ENCODE peak calls at places on chromosome 11, in seven cellular contexts. One of them, this sample, is unnamed.

GRCh38 chr11:70233511-70233919 is 30.4 kb downstream of the FADD start:
- DNase-seq in SK-N-SH: no peak
- DNase-seq in H1: no peak
- DNase-seq in GM12878: no peak
- DNase-seq in HCT116: peak; percentile 98
- DNase-seq in K562: peak; percentile 60
- DNase-seq in HepG2: peak; percentile 58
- DNase-seq in this sample: peak; percentile 97

GRCh38 chr11:48064306-48064705 is 83.9 kb downstream of the PTPRJ start:
- DNase-seq in K562: no peak
- DNase-seq in H1: no peak
- DNase-seq in GM12878: no peak
- DNase-seq in HepG2: no peak
- DNase-seq in SK-N-SH: no peak
- DNase-seq in HCT116: no peak
- DNase-seq in this sample: no peak

GRCh38 chr11:73070653-73071052 is 71.5 kb downstream of the FCHSD2 start:
- DNase-seq in GM12878: no peak
- DNase-seq in HCT116: no peak
- DNase-seq in SK-N-SH: no peak
- DNase-seq in H1: no peak
- DNase-seq in K562: no peak
- DNase-seq in HepG2: no peak
- DNase-seq in this sample: no peak

GRCh38 chr11:61042961-61043540 is 59.2 kb upstream of the CD5 start:
- DNase-seq in H1: no peak
- DNase-seq in HepG2: no peak
- DNase-seq in K562: no peak
- DNase-seq in HCT116: no peak
- DNase-seq in GM12878: peak; percentile 61
- DNase-seq in SK-N-SH: no peak
- DNase-seq in this sample: no peak

GRCh38 chr11:20159680-20160381 is 444 bp downstream of the DBX1 start:
- DNase-seq in SK-N-SH: peak; percentile 46
- DNase-seq in K562: no peak
- DNase-seq in H1: no peak
- DNase-seq in HCT116: no peak
- DNase-seq in GM12878: no peak
- DNase-seq in HepG2: no peak
- DNase-seq in this sample: no peak

GRCh38 chr11:2612884-2613571 is 86.8 kb downstream of the KCNQ1OT1 start:
- DNase-seq in H1: no peak
- DNase-seq in K562: no peak
- DNase-seq in GM12878: no peak
- DNase-seq in HepG2: peak; percentile 45
- DNase-seq in HCT116: no peak
- DNase-seq in SK-N-SH: no peak
- DNase-seq in this sample: no peak

GRCh38 chr11:85742873-85743275 is 56.9 kb upstream of the CCDC89 start:
- DNase-seq in SK-N-SH: no peak
- DNase-seq in GM12878: no peak
- DNase-seq in H1: no peak
- DNase-seq in K562: no peak
- DNase-seq in HCT116: no peak
- DNase-seq in HepG2: no peak
- DNase-seq in this sample: no peak

GRCh38 chr11:66335531-66336233 is 552 bp downstream of the RIN1 start:
- DNase-seq in HepG2: no peak
- DNase-seq in H1: no peak
- DNase-seq in GM12878: no peak
- DNase-seq in HCT116: no peak
- DNase-seq in K562: no peak
- DNase-seq in SK-N-SH: peak; percentile 81
- DNase-seq in this sample: no peak

GRCh38 chr11:85423331-85423730 is 203.8 kb downstream of the DLG2 start:
- DNase-seq in HepG2: no peak
- DNase-seq in H1: no peak
- DNase-seq in HCT116: no peak
- DNase-seq in K562: no peak
- DNase-seq in SK-N-SH: no peak
- DNase-seq in GM12878: no peak
- DNase-seq in this sample: no peak

GRCh38 chr11:76131585-76131984 is 74.7 kb downstream of the WNT11 start:
- DNase-seq in HCT116: no peak
- DNase-seq in HepG2: no peak
- DNase-seq in SK-N-SH: no peak
- DNase-seq in GM12878: no peak
- DNase-seq in K562: no peak
- DNase-seq in H1: no peak
- DNase-seq in this sample: no peak

GRCh38 chr11:70021586-70021985 is 56.5 kb upstream of the ANO1 start:
- DNase-seq in HepG2: no peak
- DNase-seq in GM12878: no peak
- DNase-seq in H1: no peak
- DNase-seq in SK-N-SH: no peak
- DNase-seq in HCT116: no peak
- DNase-seq in K562: no peak
- DNase-seq in this sample: no peak

GRCh38 chr11:87198266-87198881 is 160.6 kb downstream of the TMEM135 start:
- DNase-seq in HepG2: no peak
- DNase-seq in H1: no peak
- DNase-seq in K562: no peak
- DNase-seq in GM12878: no peak
- DNase-seq in SK-N-SH: no peak
- DNase-seq in HCT116: no peak
- DNase-seq in this sample: no peak

GRCh38 chr11:133924661-133925060 is 32.1 kb downstream of the IGSF9B start:
- DNase-seq in H1: no peak
- DNase-seq in GM12878: no peak
- DNase-seq in K562: no peak
- DNase-seq in SK-N-SH: no peak
- DNase-seq in HepG2: no peak
- DNase-seq in HCT116: no peak
- DNase-seq in this sample: no peak

GRCh38 chr11:122981388-122982264 is at the start of gene BSX:
- DNase-seq in HCT116: no peak
- DNase-seq in HepG2: peak; percentile 4
- DNase-seq in SK-N-SH: no peak
- DNase-seq in GM12878: no peak
- DNase-seq in K562: peak; percentile 59
- DNase-seq in H1: peak; percentile 78
- DNase-seq in this sample: peak; percentile 96

GRCh38 chr11:10522921-10523320 is 18.1 kb downstream of the RNF141 start:
- DNase-seq in K562: no peak
- DNase-seq in SK-N-SH: no peak
- DNase-seq in H1: no peak
- DNase-seq in HepG2: no peak
- DNase-seq in HCT116: no peak
- DNase-seq in GM12878: no peak
- DNase-seq in this sample: no peak

GRCh38 chr11:48024635-48025071 is 44.3 kb downstream of the PTPRJ start:
- DNase-seq in GM12878: no peak
- DNase-seq in SK-N-SH: no peak
- DNase-seq in K562: no peak
- DNase-seq in HepG2: no peak
- DNase-seq in H1: no peak
- DNase-seq in HCT116: no peak
- DNase-seq in this sample: peak; percentile 58

GRCh38 chr11:64694821-64695365 is 28.1 kb downstream of the NRXN2 start:
- DNase-seq in H1: no peak
- DNase-seq in K562: no peak
- DNase-seq in HCT116: no peak
- DNase-seq in HepG2: no peak
- DNase-seq in GM12878: no peak
- DNase-seq in SK-N-SH: peak; percentile 90
- DNase-seq in this sample: no peak

GRCh38 chr11:71305451-71306125 is 53.2 kb upstream of the SHANK2 start:
- DNase-seq in SK-N-SH: no peak
- DNase-seq in H1: no peak
- DNase-seq in K562: no peak
- DNase-seq in HCT116: no peak
- DNase-seq in HepG2: no peak
- DNase-seq in GM12878: no peak
- DNase-seq in this sample: no peak

GRCh38 chr11:14288189-14288935 is 70.6 kb downstream of the RRAS2 start:
- DNase-seq in K562: no peak
- DNase-seq in GM12878: no peak
- DNase-seq in HepG2: no peak
- DNase-seq in HCT116: no peak
- DNase-seq in SK-N-SH: no peak
- DNase-seq in H1: no peak
- DNase-seq in this sample: peak; percentile 61

GRCh38 chr11:131868769-131869482 is 498.5 kb downstream of the NTM start:
- DNase-seq in H1: no peak
- DNase-seq in GM12878: no peak
- DNase-seq in SK-N-SH: no peak
- DNase-seq in HCT116: no peak
- DNase-seq in K562: no peak
- DNase-seq in HepG2: no peak
- DNase-seq in this sample: no peak

GRCh38 chr11:6594142-6594768 is 9.2 kb downstream of the RRP8 start:
- DNase-seq in HepG2: no peak
- DNase-seq in K562: no peak
- DNase-seq in GM12878: no peak
- DNase-seq in SK-N-SH: no peak
- DNase-seq in HCT116: no peak
- DNase-seq in H1: no peak
- DNase-seq in this sample: no peak

GRCh38 chr11:6599884-6600390 is 3.5 kb downstream of the RRP8 start:
- DNase-seq in H1: no peak
- DNase-seq in HepG2: no peak
- DNase-seq in K562: no peak
- DNase-seq in GM12878: no peak
- DNase-seq in HCT116: no peak
- DNase-seq in SK-N-SH: no peak
- DNase-seq in this sample: no peak

GRCh38 chr11:6599449-6599848 is 4.0 kb downstream of the RRP8 start:
- DNase-seq in GM12878: no peak
- DNase-seq in K562: no peak
- DNase-seq in H1: no peak
- DNase-seq in HCT116: no peak
- DNase-seq in HepG2: no peak
- DNase-seq in SK-N-SH: no peak
- DNase-seq in this sample: no peak

GRCh38 chr11:6598555-6598954 is 4.9 kb downstream of the RRP8 start:
- DNase-seq in K562: no peak
- DNase-seq in SK-N-SH: no peak
- DNase-seq in HCT116: no peak
- DNase-seq in GM12878: no peak
- DNase-seq in H1: no peak
- DNase-seq in HepG2: peak; percentile 62
- DNase-seq in this sample: no peak

GRCh38 chr11:6596237-6596877 is 7.1 kb downstream of the RRP8 start:
- DNase-seq in GM12878: no peak
- DNase-seq in HepG2: no peak
- DNase-seq in K562: no peak
- DNase-seq in H1: no peak
- DNase-seq in SK-N-SH: no peak
- DNase-seq in HCT116: no peak
- DNase-seq in this sample: no peak
- TF ChIP-seq JUND in GM12878: no peak
- TF ChIP-seq JUND in HepG2: no peak
- TF ChIP-seq JUND in K562: no peak
- TF ChIP-seq JUND in H1: no peak
- TF ChIP-seq JUND in SK-N-SH: no peak
- TF ChIP-seq JUND in HCT116: no peak
- TF ChIP-seq JUND in this sample: no peak

GRCh38 chr11:57905439-57905838 is 118.2 kb upstream of the OR9Q1 start:
- DNase-seq in GM12878: no peak
- DNase-seq in K562: peak; percentile 67
- DNase-seq in SK-N-SH: no peak
- DNase-seq in H1: no peak
- DNase-seq in HCT116: no peak
- DNase-seq in HepG2: no peak
- DNase-seq in this sample: no peak
- TF ChIP-seq JUND in GM12878: no peak
- TF ChIP-seq JUND in K562: no peak
- TF ChIP-seq JUND in SK-N-SH: no peak
- TF ChIP-seq JUND in H1: no peak
- TF ChIP-seq JUND in HCT116: no peak
- TF ChIP-seq JUND in HepG2: no peak
- TF ChIP-seq JUND in this sample: no peak

GRCh38 chr11:118216621-118217526 is 7.9 kb downstream of the JAML start:
- DNase-seq in HCT116: no peak
- DNase-seq in H1: no peak
- DNase-seq in GM12878: no peak
- DNase-seq in HepG2: no peak
- DNase-seq in K562: no peak
- DNase-seq in SK-N-SH: no peak
- DNase-seq in this sample: no peak
- TF ChIP-seq JUND in HCT116: no peak
- TF ChIP-seq JUND in H1: no peak
- TF ChIP-seq JUND in GM12878: no peak
- TF ChIP-seq JUND in HepG2: no peak
- TF ChIP-seq JUND in K562: no peak
- TF ChIP-seq JUND in SK-N-SH: no peak
- TF ChIP-seq JUND in this sample: no peak

DNA sequence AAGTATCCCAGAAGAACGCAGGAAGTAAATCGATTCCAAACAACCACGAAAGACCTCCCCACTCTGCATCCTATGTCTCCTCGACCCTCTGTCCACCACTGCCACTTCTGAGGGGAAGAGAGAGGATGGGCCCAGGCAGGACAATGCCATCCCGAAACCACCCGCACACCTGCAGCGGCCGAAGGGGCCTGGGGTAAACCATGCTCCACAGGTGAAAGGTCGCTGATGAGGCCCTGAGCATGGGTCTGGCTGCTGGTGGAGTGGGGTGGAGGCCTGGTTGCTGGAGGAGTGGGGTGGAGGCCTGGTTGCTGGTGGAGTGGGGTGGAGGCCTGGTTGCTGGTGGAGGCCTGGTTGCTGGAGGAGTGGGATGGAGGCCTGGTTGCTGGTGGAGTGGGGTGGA is 13.1 kb downstream of the TOLLIP start:
- DNase-seq in HepG2: no peak
- DNase-seq in H1: no peak
- DNase-seq in K562: no peak
- DNase-seq in GM12878: no peak
- DNase-seq in SK-N-SH: no peak
- DNase-seq in HCT116: no peak
- DNase-seq in this sample: no peak
- TF ChIP-seq JUND in HepG2: no peak
- TF ChIP-seq JUND in H1: no peak
- TF ChIP-seq JUND in K562: no peak
- TF ChIP-seq JUND in GM12878: no peak
- TF ChIP-seq JUND in SK-N-SH: no peak
- TF ChIP-seq JUND in HCT116: no peak
- TF ChIP-seq JUND in this sample: no peak